ENCODE peak calls at places on chromosome 3, in nine cellular contexts. L is mucosa of descending colon, B is astrocyte of the spinal cord, N is uterus, J is B cell, X is heart right ventricle, V is OCI-LY7, R is psoas muscle, Q is cardiac fibroblast. Z is an unnamed sample.

GRCh38 chr3:187027531-187027936 is 97.2 kb downstream of the ST6GAL1 start:
- DNase-seq in V (peak), B (no peak), R (no peak), X (no peak), J (no peak), N (no peak), Q (no peak), L (peak), Z (peak)

GRCh38 chr3:135310317-135310716 is 515.3 kb downstream of the EPHB1 start:
- DNase-seq in J (no peak), R (no peak), B (no peak), V (no peak), N (no peak), L (no peak), X (no peak), Q (no peak), Z (no peak)

GRCh38 chr3:14206548-14207177 is 28.0 kb downstream of the LSM3 start:
- DNase-seq in X (no peak), J (no peak), B (no peak), Q (no peak), R (no peak), V (peak), N (no peak), L (no peak), Z (no peak)

GRCh38 chr3:157294444-157294843 is 134.5 kb upstream of the CCNL1 start:
- DNase-seq in Q (no peak), V (no peak), N (no peak), X (no peak), J (no peak), R (no peak), L (no peak), B (no peak), Z (no peak)

GRCh38 chr3:187064210-187065115 is 74.8 kb downstream of the RPL39L start:
- DNase-seq in B (no peak), J (no peak), V (peak), X (no peak), L (no peak), N (no peak), Q (peak), R (no peak), Z (no peak)

GRCh38 chr3:44206862-44207652 is 34.6 kb upstream of the TOPAZ1 start:
- DNase-seq in R (no peak), B (no peak), Q (no peak), J (no peak), X (no peak), L (no peak), V (no peak), N (no peak), Z (no peak)

GRCh38 chr3:157077565-157077991 is 82.4 kb downstream of the CCNL1 start:
- DNase-seq in B (no peak), Q (peak), R (peak), N (no peak), X (no peak), J (no peak), V (no peak), L (no peak), Z (no peak)

GRCh38 chr3:78255403-78255802 is 1215.5 kb downstream of the ROBO2 start:
- DNase-seq in B (peak), X (no peak), L (no peak), V (no peak), N (no peak), R (no peak), J (no peak), Q (peak), Z (no peak)

GRCh38 chr3:87696276-87697013 is 362.4 kb downstream of the CGGBP1 start:
- DNase-seq in L (no peak), V (peak), N (no peak), X (no peak), J (no peak), B (no peak), Q (no peak), R (no peak), Z (no peak)

GRCh38 chr3:119375510-119375909 is 81.3 kb downstream of the ARHGAP31 start:
- DNase-seq in N (no peak), R (no peak), V (no peak), B (no peak), X (no peak), L (no peak), Q (no peak), J (no peak), Z (no peak)

GRCh38 chr3:99009851-99010250 is 108.4 kb upstream of the DCBLD2 start:
- DNase-seq in L (no peak), R (no peak), N (no peak), J (no peak), B (no peak), V (no peak), Q (no peak), X (no peak), Z (no peak)

GRCh38 chr3:172040976-172041963 is 1.9 kb downstream of the FNDC3B start:
- DNase-seq in N (peak), R (no peak), J (no peak), V (no peak), B (peak), X (peak), L (peak), Q (peak), Z (no peak)

GRCh38 chr3:105997800-105998526 is 129.2 kb upstream of the CBLB start:
- DNase-seq in Q (peak), X (no peak), J (no peak), B (peak), V (no peak), R (no peak), L (no peak), N (no peak), Z (no peak)

GRCh38 chr3:125434582-125435011 is 59.5 kb upstream of the ZNF148 start:
- DNase-seq in V (no peak), X (no peak), L (no peak), J (no peak), R (no peak), B (no peak), N (no peak), Q (no peak), Z (peak)

GRCh38 chr3:9732080-9732752 is 681 bp downstream of the BRPF1 start:
- DNase-seq in L (peak), J (peak), Q (no peak), R (no peak), X (peak), V (peak), N (no peak), B (no peak), Z (peak)

GRCh38 chr3:66795365-66795764 is 202.7 kb upstream of the KBTBD8 start:
- DNase-seq in Q (no peak), L (no peak), J (no peak), R (no peak), X (no peak), B (peak), N (no peak), V (no peak), Z (no peak)

GRCh38 chr3:117874028-117874765 is 1160.4 kb downstream of the IGSF11 start:
- DNase-seq in B (no peak), R (no peak), Q (peak), J (no peak), N (no peak), V (no peak), X (no peak), L (no peak), Z (no peak)

GRCh38 chr3:119778176-119778575 is 3.7 kb upstream of the NR1I2 start:
- DNase-seq in J (no peak), Q (no peak), N (no peak), R (no peak), V (no peak), B (no peak), X (no peak), L (no peak), Z (no peak)

GRCh38 chr3:47567149-47567548 is 11.5 kb downstream of the CSPG5 start:
- DNase-seq in R (no peak), J (no peak), X (no peak), V (no peak), N (no peak), Q (no peak), B (no peak), L (no peak), Z (no peak)
- TF ChIP-seq CTCF in R (no peak), J (no peak), X (no peak), V (no peak), N (no peak), Q (no peak), B (no peak), L (no peak), Z (no peak)

DNA sequence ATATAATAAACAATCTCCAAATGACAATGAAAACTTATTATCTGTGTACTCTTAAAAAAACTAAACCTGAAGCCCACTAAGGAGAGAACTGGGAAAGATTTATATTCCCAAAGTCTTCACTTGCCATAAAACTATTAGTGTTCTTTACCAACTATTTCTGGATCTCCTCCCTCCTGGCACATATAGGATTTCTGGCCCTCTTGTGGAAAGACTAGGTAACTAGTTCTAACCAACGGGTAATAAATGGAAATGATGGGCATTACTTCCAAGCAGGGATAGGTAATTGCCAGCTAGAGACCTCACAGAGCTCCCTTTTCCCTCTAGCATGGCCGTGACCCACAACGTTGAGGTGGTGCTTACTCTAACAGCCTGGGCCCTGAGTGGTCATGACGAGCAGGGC is 110.1 kb downstream of the DNAH12 start:
- DNase-seq in Q (peak), X (no peak), L (peak), V (peak), B (peak), R (no peak), J (no peak), N (no peak), Z (no peak)
- TF ChIP-seq CTCF in Q (peak), X (peak), L (no peak), V (peak), B (peak), R (peak), J (peak), N (no peak), Z (peak)

GRCh38 chr3:8095724-8096123 is 405.9 kb upstream of the LMCD1 start:
- DNase-seq in R (no peak), V (no peak), Q (no peak), X (no peak), N (no peak), J (no peak), B (no peak), L (peak), Z (no peak)

GRCh38 chr3:8094415-8094814 is 407.2 kb upstream of the LMCD1 start:
- DNase-seq in J (no peak), R (no peak), L (no peak), N (no peak), V (no peak), X (no peak), B (no peak), Q (no peak), Z (no peak)

GRCh38 chr3:8097690-8098089 is 403.9 kb upstream of the LMCD1 start:
- DNase-seq in R (no peak), J (no peak), L (no peak), N (no peak), X (no peak), V (no peak), Q (no peak), B (no peak), Z (no peak)
- TF ChIP-seq CTCF in R (no peak), J (no peak), L (no peak), N (no peak), X (no peak), V (peak), Q (peak), B (no peak), Z (no peak)

DNA sequence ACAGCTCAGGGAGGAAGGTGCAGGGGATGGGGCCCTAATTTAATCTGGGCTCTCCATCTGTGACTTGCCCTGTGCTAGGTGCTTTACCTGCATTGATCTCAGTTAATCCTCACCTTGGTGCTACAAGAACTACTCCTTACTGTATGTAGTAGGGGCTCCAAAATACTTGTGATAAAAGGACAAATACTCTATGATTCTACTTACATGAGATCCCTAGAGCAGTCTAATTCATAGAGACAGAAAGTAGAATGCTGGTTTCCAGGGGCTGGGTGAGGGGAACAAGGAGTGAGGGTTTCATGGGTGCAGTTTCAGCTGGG is 67.2 kb downstream of the SLC6A1 start:
- DNase-seq in N (no peak), X (no peak), J (no peak), V (no peak), Q (no peak), R (no peak), L (no peak), B (no peak), Z (no peak)
- TF ChIP-seq CTCF in N (no peak), X (no peak), J (no peak), V (peak), Q (no peak), R (no peak), L (no peak), B (no peak), Z (peak)

GRCh38 chr3:193964517-193964880 is 171.4 kb upstream of the HES1 start:
- DNase-seq in X (no peak), L (no peak), V (no peak), N (no peak), R (no peak), B (no peak), Q (no peak), J (no peak), Z (no peak)

GRCh38 chr3:193962986-193963683 is 172.8 kb upstream of the HES1 start:
- DNase-seq in Q (no peak), L (no peak), J (no peak), B (peak), X (no peak), V (no peak), R (no peak), N (no peak), Z (no peak)

GRCh38 chr3:193959861-193960260 is 176.1 kb upstream of the HES1 start:
- DNase-seq in V (no peak), X (no peak), Q (no peak), R (no peak), L (no peak), N (no peak), B (no peak), J (no peak), Z (no peak)

GRCh38 chr3:193960485-193961172 is 175.3 kb upstream of the HES1 start:
- DNase-seq in Q (no peak), J (no peak), V (no peak), B (peak), N (peak), R (no peak), X (no peak), L (peak), Z (no peak)

GRCh38 chr3:193963808-193964516 is 172.0 kb upstream of the HES1 start:
- DNase-seq in N (no peak), V (no peak), R (no peak), L (no peak), J (no peak), Q (no peak), B (no peak), X (no peak), Z (peak)
- TF ChIP-seq CTCF in N (no peak), V (no peak), R (no peak), L (no peak), J (no peak), Q (no peak), B (no peak), X (no peak), Z (no peak)

GRCh38 chr3:163779396-163780344 is 1298.6 kb downstream of the SI start:
- DNase-seq in R (no peak), V (no peak), N (no peak), J (no peak), Q (no peak), B (no peak), X (no peak), L (no peak), Z (no peak)
- TF ChIP-seq CTCF in R (no peak), V (peak), N (no peak), J (no peak), Q (no peak), B (no peak), X (no peak), L (no peak), Z (no peak)

DNA sequence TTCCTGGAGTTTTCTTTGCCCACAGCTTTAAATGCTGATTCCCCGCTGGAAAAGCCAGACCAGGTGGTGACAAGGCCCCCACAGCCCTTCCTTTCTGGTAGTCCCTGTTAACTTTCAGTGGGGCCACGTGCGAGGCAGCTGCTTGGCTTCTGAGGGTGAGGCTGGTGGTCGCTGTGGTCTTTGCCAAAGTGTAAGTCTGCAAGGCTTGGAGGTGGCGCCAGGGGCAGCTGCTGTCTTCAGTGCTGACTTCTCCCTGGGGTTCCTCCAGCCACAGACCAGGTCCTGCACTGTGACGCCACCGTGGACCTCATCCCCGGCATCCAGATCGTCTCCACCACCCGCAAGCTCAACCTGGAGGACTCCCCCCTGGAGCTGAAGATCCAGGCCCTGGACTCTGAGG is 54.2 kb upstream of the TAMM41 start:
- DNase-seq in X (no peak), Q (no peak), B (no peak), R (no peak), N (no peak), J (no peak), V (no peak), L (no peak), Z (no peak)
- TF ChIP-seq CTCF in X (no peak), Q (no peak), B (no peak), R (no peak), N (no peak), J (no peak), V (no peak), L (no peak), Z (no peak)

Z was measured in activated CD8-positive, alpha-beta T cell treated with anti-CD3 and anti-CD28 coated beads for 36 hours.